ENCODE peak calls at places on chromosomes 2 and 18, in four cellular contexts. S is neuronal stem cell, H is fibroblast of lung, Z is NT2/D1. V is an unnamed sample.

GRCh38 chr2:34403512-34403911 is 804.4 kb upstream of the FAM98A start:
- DNase-seq in Z (no peak), H (no peak), S (no peak), V (no peak)

GRCh38 chr18:48943333-48943732 is 7.4 kb downstream of the SMAD7 start:
- DNase-seq in S (no peak), H (no peak), Z (no peak), V (peak)

GRCh38 chr18:75280427-75281280 is 70.1 kb downstream of the TSHZ1 start:
- DNase-seq in H (no peak), S (no peak), Z (no peak), V (no peak)

GRCh38 chr2:199309411-199309810 is 148.3 kb downstream of the SATB2 start:
- DNase-seq in Z (no peak), S (no peak), H (no peak), V (no peak)

GRCh38 chr2:88087763-88088162 is 20.1 kb downstream of the SMYD1 start:
- DNase-seq in H (no peak), S (no peak), Z (no peak), V (no peak)

GRCh38 chr18:6219116-6219717 is 195.5 kb downstream of the L3MBTL4 start:
- DNase-seq in Z (peak), H (peak), S (peak), V (no peak)

GRCh38 chr18:53018791-53019190 is 678.8 kb downstream of the DCC start:
- DNase-seq in Z (peak), H (no peak), S (peak), V (no peak)

GRCh38 chr2:1907283-1907682 is 163.0 kb upstream of the PXDN start:
- DNase-seq in Z (peak), H (no peak), S (no peak), V (no peak)

GRCh38 chr2:152480870-152481269 is 145.9 kb downstream of the FMNL2 start:
- DNase-seq in Z (no peak), H (no peak), S (no peak), V (no peak)

GRCh38 chr2:178279142-178279541 is 84.8 kb downstream of the OSBPL6 start:
- DNase-seq in S (peak), Z (peak), H (peak), V (no peak)

GRCh38 chr2:56192664-56193305 is 9.0 kb downstream of the CCDC85A start:
- DNase-seq in S (no peak), H (no peak), Z (no peak), V (no peak)

GRCh38 chr2:148552675-148553331 is 91.7 kb upstream of the EPC2 start:
- DNase-seq in Z (no peak), S (no peak), H (peak), V (no peak)

GRCh38 chr2:227379095-227379494 is at the start of gene TM4SF20:
- DNase-seq in Z (no peak), H (no peak), S (no peak), V (no peak)

GRCh38 chr18:11521853-11522252 is 87.5 kb upstream of the SLC35G4 start:
- DNase-seq in S (no peak), H (no peak), Z (no peak), V (no peak)

GRCh38 chr2:133085646-133086045 is 415.6 kb upstream of the LYPD1 start:
- DNase-seq in Z (no peak), S (no peak), H (no peak), V (no peak)

GRCh38 chr2:210895132-210895531 is 338.7 kb downstream of the CPS1 start:
- DNase-seq in H (no peak), S (no peak), Z (no peak), V (no peak)

GRCh38 chr2:155815851-155816250 is 516.7 kb downstream of the NR4A2 start:
- DNase-seq in S (peak), H (no peak), Z (peak), V (no peak)

GRCh38 chr2:155815275-155815674 is 517.2 kb downstream of the NR4A2 start:
- DNase-seq in S (no peak), H (no peak), Z (no peak), V (no peak)

GRCh38 chr2:155810411-155810810 is 522.1 kb downstream of the NR4A2 start:
- DNase-seq in S (no peak), Z (no peak), H (no peak), V (no peak)
- H3K4me3 ChIP-seq in S (no peak), Z (no peak), H (no peak), V (no peak)

DNA sequence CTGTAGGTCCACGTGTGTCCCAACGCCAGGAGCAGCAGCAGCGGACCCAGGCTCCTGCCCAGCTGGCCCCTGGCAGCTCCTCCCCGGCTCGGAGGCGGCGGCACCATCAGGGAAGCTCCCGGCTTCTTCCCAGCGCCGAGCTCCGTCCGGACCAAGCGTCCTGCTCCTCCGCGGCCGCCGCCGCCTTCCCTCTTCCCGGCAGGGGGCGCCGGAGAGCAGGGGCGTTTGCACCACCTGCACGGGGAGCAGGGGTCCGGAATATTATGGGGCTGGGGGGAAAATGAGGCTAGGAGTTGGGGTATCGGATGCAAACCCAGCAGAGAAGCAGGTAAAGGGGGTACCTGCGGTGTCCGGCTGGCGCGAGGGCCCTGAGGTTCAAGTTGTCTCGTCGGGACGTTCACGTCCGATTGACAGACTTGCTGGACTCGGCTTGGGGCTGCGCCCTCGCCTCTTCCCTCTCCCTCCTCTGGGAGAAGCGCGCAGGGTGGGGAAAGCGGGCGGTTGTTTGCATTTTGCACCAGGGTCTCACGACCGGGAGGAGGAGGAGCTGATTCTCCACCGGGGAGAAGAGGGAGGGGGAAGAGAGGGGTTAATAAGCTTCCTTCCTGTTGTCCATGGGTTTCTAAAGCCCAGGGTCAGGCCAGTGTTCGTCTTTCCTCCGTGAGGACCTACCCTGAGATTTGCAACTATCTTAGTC is at the start of gene CCBE1:
- DNase-seq in Z (peak), S (peak), H (peak), V (peak)
- H3K4me3 ChIP-seq in Z (peak), S (peak), H (peak), V (peak)

DNA sequence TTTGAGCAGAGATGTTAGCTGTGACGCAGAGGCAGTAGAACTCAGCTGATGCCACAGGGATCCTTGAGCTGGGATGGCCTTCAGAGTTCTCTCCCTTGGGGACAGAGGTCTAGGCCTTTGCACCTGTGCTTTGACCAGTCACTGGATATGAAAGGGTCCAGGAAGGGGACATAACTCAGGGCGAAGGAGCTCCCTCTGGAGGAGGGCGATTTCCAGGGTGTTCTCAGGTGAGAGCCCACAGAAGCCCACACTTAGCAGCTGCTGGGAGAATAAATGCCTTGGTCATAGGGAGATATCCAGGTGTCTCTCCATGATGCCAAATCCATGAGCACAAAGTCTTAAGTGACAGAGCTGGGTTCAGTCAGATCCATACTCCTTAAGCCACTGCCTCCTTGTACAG is 369.2 kb downstream of the NYAP2 start:
- DNase-seq in S (no peak), Z (no peak), H (no peak), V (no peak)
- H3K4me3 ChIP-seq in S (no peak), Z (no peak), H (no peak), V (no peak)

DNA sequence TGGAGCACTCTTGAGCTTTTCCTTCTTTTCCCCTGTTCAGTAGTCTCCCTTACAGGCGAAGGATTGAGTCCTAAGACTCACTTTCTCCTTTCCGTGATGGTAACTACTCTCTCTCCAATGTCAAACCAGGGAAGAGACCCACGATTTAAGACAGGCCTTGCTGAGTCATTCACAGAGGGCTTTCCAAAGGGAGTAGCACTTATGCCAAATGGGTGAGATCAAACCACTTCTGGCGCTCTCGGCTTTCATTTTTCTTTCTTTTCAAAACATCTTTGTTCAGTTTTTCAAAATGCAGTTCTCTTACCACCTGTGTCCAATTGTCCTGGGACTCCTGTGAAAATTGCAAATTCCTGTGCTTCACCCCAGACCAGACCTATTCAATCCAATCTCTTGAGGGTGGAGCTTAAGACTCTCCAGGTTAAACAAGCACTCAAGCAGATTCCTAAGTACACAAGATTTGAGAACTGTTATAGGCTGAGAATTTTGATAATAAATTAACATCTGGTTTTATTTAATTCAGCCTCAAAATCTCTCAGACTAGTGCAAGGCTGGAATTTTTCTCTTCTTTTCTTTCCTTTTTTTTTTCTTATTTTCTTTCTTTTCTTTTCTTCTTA is 14.4 kb upstream of the MRPL19 start:
- DNase-seq in Z (no peak), H (no peak), S (no peak), V (no peak)
- H3K4me3 ChIP-seq in Z (no peak), H (no peak), S (no peak), V (no peak)

DNA sequence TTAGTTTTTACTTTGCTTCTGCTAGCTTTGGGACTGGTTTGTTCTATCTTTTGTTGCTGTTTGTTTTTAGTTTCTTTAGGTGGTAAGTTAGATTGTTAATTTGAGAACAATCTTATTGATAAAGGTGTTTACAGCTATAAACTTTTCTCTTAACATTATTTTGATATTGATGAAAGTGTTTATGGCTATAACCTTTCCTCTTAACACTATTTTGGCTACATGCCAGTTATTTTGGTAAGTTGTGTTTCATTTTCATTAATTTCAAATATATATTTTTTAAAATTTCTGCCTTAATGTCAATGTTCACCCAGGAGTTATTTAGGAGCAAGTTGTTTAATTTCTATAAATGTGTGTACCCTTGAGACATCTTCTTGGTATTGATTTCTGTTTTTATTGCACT is 229.6 kb upstream of the SYT4 start:
- DNase-seq in H (no peak), S (no peak), Z (no peak), V (no peak)
- H3K4me3 ChIP-seq in H (no peak), S (no peak), Z (no peak), V (no peak)

DNA sequence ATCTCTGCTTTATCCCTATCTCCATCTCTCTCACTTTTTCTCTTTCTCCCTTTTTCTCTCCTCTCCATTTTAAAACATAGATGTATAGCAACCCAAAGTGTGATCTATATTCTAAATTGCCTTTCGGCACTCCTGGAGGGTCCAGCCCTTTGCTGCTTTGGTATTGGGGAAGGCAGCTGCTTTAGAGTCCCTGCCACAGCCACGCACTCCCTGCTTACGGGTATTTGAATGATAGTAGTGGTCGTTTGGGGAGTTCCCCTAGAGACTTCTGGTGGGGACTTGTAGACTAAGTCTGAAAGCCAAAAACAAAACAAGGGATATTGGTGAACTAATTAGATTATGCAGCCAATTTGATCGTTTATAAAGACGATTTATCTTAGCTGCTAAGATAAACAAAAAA is 11.9 kb downstream of the QPCT start:
- DNase-seq in S (no peak), H (no peak), Z (no peak), V (no peak)
- H3K4me3 ChIP-seq in S (no peak), H (no peak), Z (no peak), V (no peak)

DNA sequence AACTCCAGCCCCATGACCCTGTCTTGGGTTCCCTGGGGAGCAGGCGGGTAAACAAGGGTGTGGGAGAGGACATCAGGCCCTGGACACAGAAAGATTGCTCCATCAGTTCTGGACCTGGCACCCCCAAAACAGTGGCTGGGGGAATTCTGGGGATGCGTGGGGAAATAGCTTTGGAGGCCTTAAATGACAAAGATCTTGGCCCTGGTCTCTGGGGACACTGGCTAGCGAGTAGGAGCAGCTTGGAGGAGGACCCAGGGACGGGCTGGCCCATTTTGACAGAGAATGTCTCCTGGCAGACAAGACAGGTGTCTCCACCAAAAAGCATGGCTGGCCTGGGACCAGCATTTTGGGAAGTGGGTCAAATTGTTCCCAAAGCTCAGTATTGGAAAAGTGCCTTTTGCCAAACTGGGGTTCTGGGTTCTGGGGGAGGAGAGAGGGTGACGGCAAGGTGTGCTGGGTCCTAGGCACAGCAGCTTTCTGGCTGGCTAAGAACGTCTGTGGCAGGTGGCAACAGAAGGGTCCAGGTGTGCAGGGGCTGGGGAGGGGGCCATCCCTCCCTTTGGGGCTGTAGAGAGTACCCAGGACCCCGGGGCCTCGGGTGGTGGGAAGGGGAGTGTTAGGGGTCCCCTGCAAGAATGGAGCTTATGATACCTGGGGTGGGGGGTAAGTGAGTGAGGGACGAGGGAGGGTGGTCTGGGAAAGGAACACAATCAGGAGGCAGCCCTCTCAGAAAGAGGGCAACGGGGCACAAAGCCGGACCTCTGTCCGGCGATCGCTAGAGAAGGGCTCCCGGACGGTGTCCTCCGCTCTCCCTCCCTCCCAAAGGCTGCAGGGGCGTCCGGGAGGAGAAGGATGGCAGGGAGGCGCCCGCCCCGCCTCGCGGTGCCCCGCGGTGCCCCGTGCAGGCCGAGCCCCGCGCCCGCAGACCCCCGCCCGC is 557 bp downstream of the CYRIA start:
- DNase-seq in S (no peak), Z (no peak), H (no peak), V (no peak)
- H3K4me3 ChIP-seq in S (peak), Z (peak), H (peak), V (peak)

DNA sequence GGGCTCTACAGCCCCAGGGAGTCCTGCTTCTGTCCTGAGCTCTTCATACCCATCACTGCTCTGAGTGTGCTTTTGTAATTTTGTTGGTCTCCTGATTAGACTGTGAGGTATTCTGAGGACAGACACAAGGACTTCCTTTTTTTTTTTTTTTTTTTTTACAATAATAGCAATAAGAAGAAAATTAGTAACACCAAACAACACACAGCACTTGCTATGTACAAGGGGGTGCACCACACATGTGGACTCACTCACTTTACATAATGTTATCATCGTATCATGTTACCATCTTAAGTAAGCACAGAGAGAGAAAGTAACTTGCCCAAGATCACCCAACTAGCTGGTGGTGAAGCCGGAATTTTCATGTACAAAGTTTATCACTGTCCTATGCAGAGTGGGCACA is 34.5 kb downstream of the MBP start:
- DNase-seq in Z (no peak), H (peak), S (no peak), V (no peak)
- H3K4me3 ChIP-seq in Z (no peak), H (no peak), S (no peak), V (no peak)